ENCODE peak calls at places on chromosomes 4 and X, in ten cellular contexts. M, S, W, N, C, E, A, D, J and U are unnamed samples.
A peak's percentile ranks its signal among the peaks of the same experiment; 100 is the strongest.

GRCh38 chr4:25905371-25905770 is 8.6 kb upstream of the SMIM20 start:
- DNase-seq in S (no peak), E (no peak), M (no peak), C (no peak), N (no peak), A (no peak), D (no peak), J (no peak), W (no peak), U (no peak)

GRCh38 chr4:4480685-4481393 is 61.0 kb downstream of the STX18 start:
- DNase-seq in A (no peak), M (peak; percentile 41), E (no peak), S (no peak), D (no peak), N (no peak), C (no peak), J (peak; percentile 43), W (no peak), U (no peak)

GRCh38 chr4:112284662-112285411 is 867 bp downstream of the TIFA start:
- DNase-seq in D (peak; percentile 25), A (no peak), N (no peak), W (no peak), S (no peak), J (peak; percentile 39), M (peak; percentile 24), C (peak; percentile 69), E (peak; percentile 39), U (no peak)

GRCh38 chr4:119835511-119835910 is 206.9 kb upstream of the PDE5A start:
- DNase-seq in S (no peak), W (no peak), D (no peak), A (no peak), N (no peak), E (no peak), J (peak; percentile 22), C (no peak), M (peak; percentile 47), U (no peak)

GRCh38 chrX:54930291-54931049 is 9.8 kb downstream of the TRO start:
- DNase-seq in N (no peak), W (no peak), C (no peak), S (no peak), M (no peak), D (no peak), J (no peak), A (no peak), E (no peak), U (no peak)

GRCh38 chrX:18931972-18932371 is 51.9 kb downstream of the PHKA2 start:
- DNase-seq in M (peak; percentile 30), S (no peak), D (no peak), E (no peak), J (peak; percentile 42), A (no peak), N (no peak), C (peak; percentile 76), W (no peak), U (no peak)

GRCh38 chr4:78369691-78370090 is 181.9 kb upstream of the ANXA3 start:
- DNase-seq in A (no peak), J (no peak), S (no peak), N (no peak), C (no peak), M (no peak), E (no peak), D (no peak), W (no peak), U (no peak)

GRCh38 chr4:93042746-93043145 is 739.0 kb downstream of the GRID2 start:
- DNase-seq in S (no peak), J (no peak), E (no peak), C (no peak), D (no peak), A (no peak), W (no peak), N (no peak), M (no peak), U (no peak)

GRCh38 chr4:10504510-10504909 is 47.3 kb upstream of the ZNF518B start:
- DNase-seq in J (no peak), C (no peak), M (no peak), A (no peak), E (no peak), W (no peak), N (no peak), S (no peak), D (no peak), U (no peak)

GRCh38 chrX:87409113-87409841 is 108.3 kb upstream of the KLHL4 start:
- DNase-seq in W (peak; percentile 71), S (peak; percentile 11), C (no peak), E (peak; percentile 74), N (peak; percentile 84), A (peak; percentile 30), M (peak; percentile 24), J (peak; percentile 93), D (no peak), U (no peak)

DNA sequence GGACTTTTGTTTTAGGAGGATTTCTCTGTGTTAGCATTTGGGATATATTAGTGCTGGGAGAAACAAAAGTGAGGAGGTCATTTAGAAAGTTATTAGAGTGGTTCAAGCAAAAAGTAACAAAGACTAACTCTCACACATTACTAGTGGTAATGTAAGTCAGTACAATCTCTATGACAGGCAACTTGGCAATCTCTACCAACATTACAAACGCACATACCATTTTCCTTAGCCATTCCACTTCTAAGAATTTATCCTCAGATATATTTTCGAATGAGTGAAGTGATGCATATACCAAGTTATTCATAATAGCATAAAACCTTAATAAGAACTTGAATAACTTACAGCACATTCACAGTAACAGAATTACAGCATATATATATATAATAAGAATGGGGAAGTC is 146.2 kb downstream of the PRSS12 start:
- DNase-seq in M (peak; percentile 76), C (no peak), A (no peak), E (no peak), J (no peak), W (no peak), N (no peak), D (no peak), S (no peak), U (no peak)
- H3K4me1 ChIP-seq in M (no peaks in the 10 kb centered on the region), C (no peaks in the 10 kb centered on the region), A (no peaks in the 10 kb centered on the region), E (no peaks in the 10 kb centered on the region), J (no peaks in the 10 kb centered on the region), W (no peaks in the 10 kb centered on the region), N (no peaks in the 10 kb centered on the region), D (peaks cover 3% of the 10 kb centered on the region), S (no peaks in the 10 kb centered on the region), U (no peaks in the 10 kb centered on the region)

GRCh38 chr4:37895271-37895670 is 4.4 kb downstream of the TBC1D1 start:
- DNase-seq in D (no peak), A (no peak), N (no peak), C (no peak), S (no peak), J (no peak), W (no peak), M (no peak), E (no peak), U (no peak)

GRCh38 chr4:37891221-37892159 is 606 bp downstream of the TBC1D1 start:
- DNase-seq in S (peak; percentile 30), D (peak; percentile 73), W (peak; percentile 41), J (peak; percentile 38), N (peak; percentile 83), M (peak; percentile 4), A (no peak), C (peak; percentile 74), E (peak; percentile 58), U (peak; percentile 41)

GRCh38 chr4:37893164-37893563 is 2.3 kb downstream of the TBC1D1 start:
- DNase-seq in W (no peak), J (no peak), M (no peak), E (no peak), S (no peak), D (no peak), A (no peak), N (no peak), C (no peak), U (no peak)

GRCh38 chr4:37892641-37893040 is 1.8 kb downstream of the TBC1D1 start:
- DNase-seq in N (no peak), J (no peak), A (no peak), E (no peak), W (peak; percentile 52), M (no peak), S (no peak), C (peak; percentile 65), D (no peak), U (peak; percentile 25)

DNA sequence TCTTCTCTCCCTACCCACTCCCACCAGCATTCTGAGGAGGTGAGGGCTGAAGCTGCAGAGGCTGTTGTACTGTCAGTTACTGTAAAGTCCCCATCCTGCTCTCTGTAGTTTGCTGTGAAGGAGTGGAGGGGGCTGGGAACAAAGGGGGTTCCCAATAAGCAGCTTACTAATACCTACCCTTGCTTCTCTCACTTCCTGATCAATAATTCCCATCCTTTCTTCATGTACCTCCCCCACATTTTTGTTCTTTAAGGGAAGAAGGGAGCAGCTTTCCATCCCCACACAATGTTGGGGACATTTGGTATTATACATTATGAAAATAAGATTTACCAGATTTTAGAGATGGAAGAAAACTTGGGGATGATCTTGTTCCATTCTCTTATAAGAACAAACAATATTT is 5.3 kb downstream of the TBC1D1 start:
- DNase-seq in M (no peak), S (no peak), E (no peak), W (no peak), N (no peak), A (no peak), D (no peak), J (no peak), C (no peak), U (no peak)
- H3K4me1 ChIP-seq in M (no peaks in the 10 kb centered on the region), S (peaks cover 5% of the 10 kb centered on the region), E (no peaks in the 10 kb centered on the region), W (no peaks in the 10 kb centered on the region), N (no peaks in the 10 kb centered on the region), A (peaks cover 3% of the 10 kb centered on the region), D (peaks cover 14% of the 10 kb centered on the region), J (no peaks in the 10 kb centered on the region), C (peaks cover 24% of the 10 kb centered on the region), U (peaks cover 23% of the 10 kb centered on the region)

GRCh38 chrX:71870337-71871098 is 40.1 kb upstream of the NHSL2 start:
- DNase-seq in D (peak; percentile 5), A (no peak), N (no peak), S (no peak), J (no peak), W (no peak), C (peak; percentile 83), M (no peak), E (no peak), U (no peak)
- H3K4me1 ChIP-seq in D (no peaks in the 10 kb centered on the region), A (no peaks in the 10 kb centered on the region), N (no peaks in the 10 kb centered on the region), S (no peaks in the 10 kb centered on the region), J (no peaks in the 10 kb centered on the region), W (no peaks in the 10 kb centered on the region), C (no peaks in the 10 kb centered on the region), M (no peaks in the 10 kb centered on the region), E (no peaks in the 10 kb centered on the region), U (no peaks in the 10 kb centered on the region)

DNA sequence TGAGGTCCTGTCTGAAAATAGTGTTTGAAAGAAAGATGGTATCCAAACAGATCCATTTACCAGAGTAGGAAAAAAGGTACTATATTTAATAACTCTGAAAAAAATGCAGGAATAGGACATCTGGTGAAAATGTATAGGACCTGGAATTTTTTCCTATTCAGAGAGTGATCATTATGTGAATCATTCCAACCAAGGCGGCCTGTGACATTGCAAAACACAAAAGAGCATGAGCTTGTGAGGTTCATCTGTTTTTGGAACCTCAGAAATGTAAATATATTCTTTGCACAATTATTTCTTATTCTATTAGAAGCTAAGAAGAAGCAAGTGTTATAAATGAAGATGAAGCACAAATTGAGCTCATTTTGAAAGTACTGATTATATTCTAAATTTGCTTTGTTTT is 2.0 kb downstream of the C4orf51 start:
- DNase-seq in E (no peak), S (no peak), J (peak; percentile 21), D (no peak), M (peak; percentile 61), W (no peak), A (no peak), C (no peak), N (no peak), U (no peak)
- H3K4me1 ChIP-seq in E (no peaks in the 10 kb centered on the region), S (no peaks in the 10 kb centered on the region), J (peaks cover 4% of the 10 kb centered on the region), D (no peaks in the 10 kb centered on the region), M (peaks cover 2% of the 10 kb centered on the region), W (peaks cover 4% of the 10 kb centered on the region), A (peaks cover 16% of the 10 kb centered on the region), C (no peaks in the 10 kb centered on the region), N (no peaks in the 10 kb centered on the region), U (no peaks in the 10 kb centered on the region)

GRCh38 chrX:133437356-133437755 is 22.1 kb upstream of the GPC4 start:
- DNase-seq in A (no peak), S (no peak), W (no peak), M (no peak), C (no peak), N (no peak), E (no peak), D (no peak), J (no peak), U (no peak)
- H3K4me1 ChIP-seq in A (no peaks in the 10 kb centered on the region), S (no peaks in the 10 kb centered on the region), W (no peaks in the 10 kb centered on the region), M (no peaks in the 10 kb centered on the region), C (no peaks in the 10 kb centered on the region), N (no peaks in the 10 kb centered on the region), E (no peaks in the 10 kb centered on the region), D (no peaks in the 10 kb centered on the region), J (no peaks in the 10 kb centered on the region), U (no peaks in the 10 kb centered on the region)